ENCODE peak calls at places on chromosome 11, in nine cellular contexts. Y is breast epithelium; K is CD8-positive, alpha-beta T cell; Q is uterus; S is IMR-90; F is upper lobe of left lung; N is spleen; E is ovary; U is MM.1S. D is an unnamed sample.

GRCh38 chr11:12746593-12747097 is 72.4 kb downstream of the TEAD1 start:
- DNase-seq in Q (peak; percentile 88), U (no peak), K (no peak), E (peak; percentile 95), S (peak; percentile 93), Y (no peak), N (no peak), F (peak; percentile 46), D (no peak)

GRCh38 chr11:85961930-85962363 is 106.8 kb downstream of the CCDC83 start:
- DNase-seq in S (peak; percentile 67), Y (no peak), N (no peak), F (no peak), E (no peak), K (no peak), Q (no peak), U (no peak), D (no peak)

GRCh38 chr11:10050561-10050960 is 243.5 kb downstream of the SBF2 start:
- DNase-seq in Y (no peak), N (no peak), K (no peak), U (no peak), S (peak; percentile 59), F (no peak), E (no peak), Q (no peak), D (no peak)

GRCh38 chr11:44708063-44708462 is 18.7 kb upstream of the TSPAN18 start:
- DNase-seq in K (no peak), U (no peak), S (no peak), E (no peak), Y (no peak), Q (no peak), F (no peak), N (peak; percentile 58), D (no peak)

GRCh38 chr11:63020671-63021255 is 5.1 kb upstream of the SLC22A8 start:
- DNase-seq in U (peak; percentile 10), K (no peak), Y (no peak), N (no peak), F (peak; percentile 60), S (no peak), Q (no peak), E (no peak), D (no peak)

GRCh38 chr11:129854229-129854805 is 38.7 kb downstream of the TMEM45B start:
- DNase-seq in K (no peak), Y (no peak), Q (no peak), U (no peak), F (no peak), N (no peak), S (no peak), E (no peak), D (no peak)

GRCh38 chr11:68113986-68114385 is 7.2 kb downstream of the CHKA start:
- DNase-seq in F (no peak), Q (no peak), E (no peak), Y (no peak), U (no peak), N (no peak), S (peak; percentile 65), K (no peak), D (no peak)

GRCh38 chr11:60345489-60345888 is 18.4 kb downstream of the MS4A6E start:
- DNase-seq in Q (no peak), Y (no peak), N (peak; percentile 71), E (no peak), U (peak; percentile 33), F (no peak), S (no peak), K (peak; percentile 15), D (no peak)

GRCh38 chr11:114624455-114625207 is 29.0 kb upstream of the NXPE4 start:
- DNase-seq in U (no peak), S (no peak), N (no peak), E (no peak), Q (no peak), Y (no peak), F (no peak), K (no peak), D (no peak)

GRCh38 chr11:114622858-114623257 is 27.3 kb upstream of the NXPE4 start:
- DNase-seq in U (no peak), E (no peak), Q (no peak), K (no peak), S (no peak), N (no peak), Y (no peak), F (no peak), D (no peak)

GRCh38 chr11:114621950-114622809 is 26.6 kb upstream of the NXPE4 start:
- DNase-seq in Q (no peak), F (no peak), N (no peak), E (no peak), S (no peak), K (no peak), Y (no peak), U (no peak), D (no peak)

GRCh38 chr11:114625294-114625693 is 29.7 kb upstream of the NXPE4 start:
- DNase-seq in Q (no peak), S (no peak), K (no peak), E (no peak), F (no peak), N (no peak), Y (no peak), U (no peak), D (no peak)

DNA sequence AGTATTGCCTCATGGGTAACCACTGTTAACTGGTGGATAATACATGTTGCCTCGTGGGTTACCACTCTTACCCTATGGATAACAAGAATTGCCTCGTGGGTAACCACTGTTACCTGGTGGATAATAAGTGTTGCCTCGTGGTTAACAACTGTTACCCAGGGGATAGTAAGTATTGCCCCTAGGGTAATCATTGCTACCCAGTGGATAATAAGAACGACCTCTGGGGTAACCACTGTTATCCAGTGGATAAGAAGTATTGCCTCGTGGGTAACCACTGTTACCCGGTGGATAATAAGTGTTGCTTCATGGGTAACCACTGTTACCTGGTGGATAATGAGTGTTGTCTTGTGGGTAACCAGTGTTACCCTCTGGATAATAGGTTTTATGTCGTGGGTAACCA is 28.1 kb upstream of the NXPE4 start:
- DNase-seq in U (no peak), Q (no peak), K (no peak), N (no peak), S (no peak), E (no peak), F (no peak), Y (no peak), D (no peak)
- H3K9me3 ChIP-seq in U (no peaks in the 10 kb centered on the region), Q (no peaks in the 10 kb centered on the region), K (no peaks in the 10 kb centered on the region), N (no peaks in the 10 kb centered on the region), S (no peaks in the 10 kb centered on the region), E (peaks cover 3% of the 10 kb centered on the region), F (peaks cover 5% of the 10 kb centered on the region), Y (no peaks in the 10 kb centered on the region), D (no peaks in the 10 kb centered on the region)

DNA sequence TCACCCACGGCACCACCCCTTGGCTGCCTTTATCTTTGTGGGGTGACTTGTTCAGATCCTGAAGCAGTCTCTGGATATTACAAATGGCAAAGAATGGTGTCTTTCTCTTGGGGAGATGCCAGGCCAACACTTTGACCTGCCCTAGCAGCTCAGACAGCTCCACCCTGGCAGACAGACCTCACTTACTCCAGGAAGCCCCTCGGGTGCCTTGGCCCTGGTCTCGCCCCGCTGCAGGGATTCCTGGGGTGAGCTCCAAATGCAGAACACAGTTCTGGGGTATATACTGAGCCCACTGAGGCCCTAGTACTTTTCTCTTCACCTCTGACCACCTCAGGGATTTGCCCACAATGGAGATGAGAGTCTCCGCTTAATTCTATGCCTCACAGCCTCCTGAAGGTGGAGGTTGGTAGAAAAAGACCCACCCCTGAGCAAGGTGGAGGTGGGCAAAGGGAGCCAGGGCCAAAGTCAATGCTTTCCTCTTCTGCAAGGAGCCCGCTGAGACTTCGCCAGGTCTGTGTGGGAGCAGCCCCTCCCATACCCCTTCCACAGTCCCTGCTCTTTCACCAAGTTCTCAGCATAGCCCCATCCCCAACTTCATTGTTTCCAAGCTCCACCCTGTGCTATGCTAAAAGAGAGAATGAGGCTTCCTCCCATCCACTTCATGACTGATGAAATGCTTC is 11.1 kb upstream of the ST3GAL4 start:
- DNase-seq in Q (no peak), F (no peak), S (no peak), U (no peak), N (peak; percentile 54), Y (no peak), K (no peak), E (no peak), D (no peak)
- TF ChIP-seq CTCF in Q (no peak), F (no peak), S (no peak), U (no peak), N (no peak), Y (no peak), K (no peak), E (no peak), D (no peak)

GRCh38 chr11:1177020-1177770 is 19.4 kb downstream of the MUC5AC start:
- DNase-seq in N (no peak), E (no peak), S (no peak), Y (no peak), K (no peak), F (no peak), U (no peak), Q (no peak), D (no peak)

GRCh38 chr11:1177771-1178090 is 20.0 kb downstream of the MUC5AC start:
- DNase-seq in K (no peak), Q (no peak), Y (no peak), S (no peak), E (no peak), U (no peak), F (peak; percentile 73), N (no peak), D (no peak)

GRCh38 chr11:1175461-1176223 is 17.9 kb downstream of the MUC5AC start:
- DNase-seq in U (no peak), F (peak; percentile 64), Q (no peak), K (no peak), E (no peak), Y (no peak), S (no peak), N (no peak), D (no peak)

GRCh38 chr11:1174441-1175370 is 17.0 kb downstream of the MUC5AC start:
- DNase-seq in S (no peak), N (no peak), Q (no peak), F (peak; percentile 80), Y (no peak), U (no peak), E (no peak), K (no peak), D (no peak)

DNA sequence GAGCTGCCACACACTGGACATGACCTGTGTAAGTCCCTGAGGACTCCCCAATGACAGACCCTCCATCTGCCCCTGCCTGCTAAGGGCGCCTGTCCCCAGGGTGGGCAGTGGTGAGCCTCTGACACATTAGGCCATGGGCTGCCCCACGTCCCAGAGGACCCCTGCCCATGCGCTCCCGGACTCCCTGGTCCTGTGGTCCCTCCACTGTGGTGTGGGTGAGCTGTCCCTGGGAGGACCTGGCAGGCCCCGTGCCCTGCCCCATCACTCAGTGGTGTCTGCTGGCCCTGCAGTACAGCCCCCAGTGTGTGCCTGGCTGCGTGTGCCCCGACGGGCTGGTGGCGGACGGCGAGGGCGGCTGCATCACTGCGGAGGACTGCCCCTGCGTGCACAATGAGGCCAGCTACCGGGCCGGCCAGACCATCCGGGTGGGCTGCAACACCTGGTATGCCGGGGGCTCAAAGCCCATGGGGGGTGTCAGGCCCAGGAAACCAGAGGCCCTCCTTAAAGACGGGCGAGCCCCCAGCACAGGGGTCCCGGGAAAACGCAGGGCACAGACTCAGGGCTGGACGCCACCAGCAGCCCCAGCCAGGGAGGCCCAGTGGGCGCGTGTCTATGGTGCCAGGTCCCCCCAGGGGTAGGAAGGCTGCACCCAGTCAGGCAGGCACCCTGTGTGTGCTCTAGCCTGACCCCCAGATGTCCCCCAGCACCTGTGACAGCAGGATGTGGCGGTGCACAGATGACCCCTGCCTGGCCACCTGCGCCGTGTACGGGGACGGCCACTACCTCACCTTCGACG is 18.7 kb downstream of the MUC5AC start:
- DNase-seq in N (no peak), Y (no peak), U (no peak), S (no peak), E (no peak), Q (no peak), K (no peak), F (peak; percentile 78), D (no peak)
- H3K9me3 ChIP-seq in N (no peaks in the 10 kb centered on the region), Y (no peaks in the 10 kb centered on the region), U (no peaks in the 10 kb centered on the region), S (peaks cover 2% of the 10 kb centered on the region), E (no peaks in the 10 kb centered on the region), Q (no peaks in the 10 kb centered on the region), K (no peaks in the 10 kb centered on the region), F (no peaks in the 10 kb centered on the region), D (no peaks in the 10 kb centered on the region)

DNA sequence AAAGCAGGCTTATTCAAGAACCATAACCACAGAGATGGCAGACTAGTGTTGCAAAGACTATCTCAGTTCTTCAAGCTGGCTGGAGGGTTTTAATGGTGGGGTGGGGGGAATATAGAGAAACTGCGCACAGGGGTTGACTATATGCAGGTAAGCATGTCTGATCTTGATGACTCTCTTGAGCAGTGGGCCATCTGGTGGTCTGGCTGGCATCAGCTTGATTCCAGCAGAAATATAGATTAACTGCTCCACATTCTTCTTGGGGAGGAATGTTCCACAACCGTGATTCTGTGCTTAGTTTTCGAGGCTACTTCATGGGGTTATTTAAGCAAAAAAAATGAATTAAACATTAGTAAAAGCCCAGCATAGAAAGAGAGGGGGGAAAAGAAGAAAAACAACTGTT is 158.8 kb upstream of the PGR start:
- DNase-seq in K (no peak), F (no peak), U (no peak), N (no peak), S (no peak), Y (no peak), Q (no peak), E (no peak), D (no peak)
- TF ChIP-seq CTCF in K (no peak), F (no peak), U (no peak), N (no peak), S (no peak), Y (no peak), Q (no peak), E (no peak), D (no peak)